ENCODE peak calls at places on chromosome 11, in eight cellular contexts. One of them, this sample, is unnamed.

GRCh38 chr11:90845126-90845525 is 622.3 kb upstream of the CHORDC1 start:
- DNase-seq in colonic mucosa: no peak
- DNase-seq in IMR-90: no peak
- DNase-seq in neuronal stem cell: no peak
- DNase-seq in HCT116: no peak
- DNase-seq in PC-3: peak; percentile 36
- DNase-seq in HepG2: no peak
- DNase-seq in keratinocyte: no peak
- DNase-seq in this sample: no peak

GRCh38 chr11:111819161-111820058 is 52.0 kb downstream of the ALG9 start:
- DNase-seq in colonic mucosa: peak; percentile 27
- DNase-seq in IMR-90: peak; percentile 82
- DNase-seq in neuronal stem cell: no peak
- DNase-seq in HCT116: no peak
- DNase-seq in PC-3: no peak
- DNase-seq in HepG2: no peak
- DNase-seq in keratinocyte: no peak
- DNase-seq in this sample: no peak

GRCh38 chr11:95150977-95151684 is 61.5 kb downstream of the ENDOD1 start:
- DNase-seq in colonic mucosa: peak; percentile 94
- DNase-seq in IMR-90: peak; percentile 78
- DNase-seq in neuronal stem cell: peak; percentile 84
- DNase-seq in HCT116: peak; percentile 92
- DNase-seq in PC-3: peak; percentile 98
- DNase-seq in HepG2: peak; percentile 78
- DNase-seq in keratinocyte: peak; percentile 46
- DNase-seq in this sample: peak; percentile 97

GRCh38 chr11:5937868-5938602 is 4.0 kb upstream of the OR56A3 start:
- DNase-seq in colonic mucosa: no peak
- DNase-seq in IMR-90: no peak
- DNase-seq in neuronal stem cell: no peak
- DNase-seq in HCT116: no peak
- DNase-seq in PC-3: no peak
- DNase-seq in HepG2: no peak
- DNase-seq in keratinocyte: no peak
- DNase-seq in this sample: no peak

GRCh38 chr11:113615773-113616172 is 90.3 kb downstream of the TMPRSS5 start:
- DNase-seq in colonic mucosa: no peak
- DNase-seq in IMR-90: peak; percentile 43
- DNase-seq in neuronal stem cell: no peak
- DNase-seq in HCT116: no peak
- DNase-seq in PC-3: no peak
- DNase-seq in HepG2: no peak
- DNase-seq in keratinocyte: no peak
- DNase-seq in this sample: no peak

GRCh38 chr11:106021181-106021966 is 666 bp downstream of the MSANTD4 start:
- DNase-seq in colonic mucosa: no peak
- DNase-seq in IMR-90: peak; percentile 56
- DNase-seq in neuronal stem cell: no peak
- DNase-seq in HCT116: no peak
- DNase-seq in PC-3: peak; percentile 59
- DNase-seq in HepG2: peak; percentile 10
- DNase-seq in keratinocyte: no peak
- DNase-seq in this sample: no peak

GRCh38 chr11:60753309-60753708 is 3.4 kb upstream of the MS4A15 start:
- DNase-seq in colonic mucosa: no peak
- DNase-seq in IMR-90: no peak
- DNase-seq in neuronal stem cell: no peak
- DNase-seq in HCT116: no peak
- DNase-seq in PC-3: no peak
- DNase-seq in HepG2: no peak
- DNase-seq in keratinocyte: no peak
- DNase-seq in this sample: no peak

GRCh38 chr11:69080361-69080973 is 31.7 kb downstream of the TPCN2 start:
- DNase-seq in colonic mucosa: no peak
- DNase-seq in IMR-90: peak; percentile 25
- DNase-seq in neuronal stem cell: no peak
- DNase-seq in HCT116: no peak
- DNase-seq in PC-3: peak; percentile 93
- DNase-seq in HepG2: no peak
- DNase-seq in keratinocyte: no peak
- DNase-seq in this sample: no peak

GRCh38 chr11:10287766-10288165 is 6.3 kb downstream of the SBF2 start:
- DNase-seq in colonic mucosa: no peak
- DNase-seq in IMR-90: no peak
- DNase-seq in neuronal stem cell: no peak
- DNase-seq in HCT116: no peak
- DNase-seq in PC-3: no peak
- DNase-seq in HepG2: no peak
- DNase-seq in keratinocyte: no peak
- DNase-seq in this sample: no peak

GRCh38 chr11:110859240-110859835 is 147.1 kb upstream of the ARHGAP20 start:
- DNase-seq in colonic mucosa: no peak
- DNase-seq in IMR-90: no peak
- DNase-seq in neuronal stem cell: no peak
- DNase-seq in HCT116: no peak
- DNase-seq in PC-3: no peak
- DNase-seq in HepG2: no peak
- DNase-seq in keratinocyte: no peak
- DNase-seq in this sample: no peak

GRCh38 chr11:44670814-44671213 is 55.9 kb upstream of the TSPAN18 start:
- DNase-seq in colonic mucosa: no peak
- DNase-seq in IMR-90: no peak
- DNase-seq in neuronal stem cell: no peak
- DNase-seq in HCT116: no peak
- DNase-seq in PC-3: no peak
- DNase-seq in HepG2: no peak
- DNase-seq in keratinocyte: no peak
- DNase-seq in this sample: no peak
- H3K9ac ChIP-seq in colonic mucosa: no peak overlapping the region
- H3K9ac ChIP-seq in IMR-90: no peak overlapping the region
- H3K9ac ChIP-seq in neuronal stem cell: no peak overlapping the region
- H3K9ac ChIP-seq in HCT116: no peak overlapping the region
- H3K9ac ChIP-seq in PC-3: no peak overlapping the region
- H3K9ac ChIP-seq in HepG2: no peak overlapping the region
- H3K9ac ChIP-seq in keratinocyte: no peak overlapping the region
- H3K9ac ChIP-seq in this sample: no peak overlapping the region

GRCh38 chr11:64249038-64249437 is 2.3 kb upstream of the PLCB3 start:
- DNase-seq in colonic mucosa: no peak
- DNase-seq in IMR-90: no peak
- DNase-seq in neuronal stem cell: no peak
- DNase-seq in HCT116: no peak
- DNase-seq in PC-3: no peak
- DNase-seq in HepG2: no peak
- DNase-seq in keratinocyte: no peak
- DNase-seq in this sample: no peak
- H3K9ac ChIP-seq in colonic mucosa: no peak overlapping the region
- H3K9ac ChIP-seq in IMR-90: no peak overlapping the region
- H3K9ac ChIP-seq in neuronal stem cell: no peak overlapping the region
- H3K9ac ChIP-seq in HCT116: no peak overlapping the region
- H3K9ac ChIP-seq in PC-3: no peak overlapping the region
- H3K9ac ChIP-seq in HepG2: no peak overlapping the region
- H3K9ac ChIP-seq in keratinocyte: no peak overlapping the region
- H3K9ac ChIP-seq in this sample: no peak overlapping the region

GRCh38 chr11:96161271-96162089 is 181.5 kb downstream of the MAML2 start:
- DNase-seq in colonic mucosa: no peak
- DNase-seq in IMR-90: peak; percentile 68
- DNase-seq in neuronal stem cell: no peak
- DNase-seq in HCT116: no peak
- DNase-seq in PC-3: peak; percentile 58
- DNase-seq in HepG2: no peak
- DNase-seq in keratinocyte: no peak
- DNase-seq in this sample: no peak
- H3K9ac ChIP-seq in colonic mucosa: no peak overlapping the region
- H3K9ac ChIP-seq in IMR-90: peak overlapping the region; percentile 58
- H3K9ac ChIP-seq in neuronal stem cell: no peak overlapping the region
- H3K9ac ChIP-seq in HCT116: no peak overlapping the region
- H3K9ac ChIP-seq in PC-3: peak overlapping the region; percentile 38
- H3K9ac ChIP-seq in HepG2: no peak overlapping the region
- H3K9ac ChIP-seq in keratinocyte: no peak overlapping the region
- H3K9ac ChIP-seq in this sample: no peak overlapping the region

GRCh38 chr11:47183969-47184368 is 2.3 kb downstream of the PACSIN3 start:
- DNase-seq in colonic mucosa: no peak
- DNase-seq in IMR-90: no peak
- DNase-seq in neuronal stem cell: no peak
- DNase-seq in HCT116: no peak
- DNase-seq in PC-3: no peak
- DNase-seq in HepG2: no peak
- DNase-seq in keratinocyte: no peak
- DNase-seq in this sample: no peak
- H3K9ac ChIP-seq in colonic mucosa: no peak overlapping the region
- H3K9ac ChIP-seq in IMR-90: no peak overlapping the region
- H3K9ac ChIP-seq in neuronal stem cell: peak overlapping the region; percentile 30
- H3K9ac ChIP-seq in HCT116: no peak overlapping the region
- H3K9ac ChIP-seq in PC-3: no peak overlapping the region
- H3K9ac ChIP-seq in HepG2: peak overlapping the region; percentile 94
- H3K9ac ChIP-seq in keratinocyte: no peak overlapping the region
- H3K9ac ChIP-seq in this sample: no peak overlapping the region

GRCh38 chr11:62622476-62622875 is 690 bp upstream of the B3GAT3 start:
- DNase-seq in colonic mucosa: no peak
- DNase-seq in IMR-90: no peak
- DNase-seq in neuronal stem cell: no peak
- DNase-seq in HCT116: no peak
- DNase-seq in PC-3: no peak
- DNase-seq in HepG2: no peak
- DNase-seq in keratinocyte: no peak
- DNase-seq in this sample: peak; percentile 28
- H3K9ac ChIP-seq in colonic mucosa: no peak overlapping the region
- H3K9ac ChIP-seq in IMR-90: no peak overlapping the region
- H3K9ac ChIP-seq in neuronal stem cell: no peak overlapping the region
- H3K9ac ChIP-seq in HCT116: peak overlapping the region; percentile 46
- H3K9ac ChIP-seq in PC-3: peak overlapping the region; percentile 41
- H3K9ac ChIP-seq in HepG2: peak overlapping the region; percentile 44
- H3K9ac ChIP-seq in keratinocyte: peak overlapping the region; percentile 85
- H3K9ac ChIP-seq in this sample: no peak overlapping the region

GRCh38 chr11:12408156-12408770 is 30.9 kb downstream of the PARVA start:
- DNase-seq in colonic mucosa: no peak
- DNase-seq in IMR-90: no peak
- DNase-seq in neuronal stem cell: no peak
- DNase-seq in HCT116: no peak
- DNase-seq in PC-3: no peak
- DNase-seq in HepG2: no peak
- DNase-seq in keratinocyte: no peak
- DNase-seq in this sample: no peak
- H3K9ac ChIP-seq in colonic mucosa: no peak overlapping the region
- H3K9ac ChIP-seq in IMR-90: no peak overlapping the region
- H3K9ac ChIP-seq in neuronal stem cell: no peak overlapping the region
- H3K9ac ChIP-seq in HCT116: no peak overlapping the region
- H3K9ac ChIP-seq in PC-3: no peak overlapping the region
- H3K9ac ChIP-seq in HepG2: no peak overlapping the region
- H3K9ac ChIP-seq in keratinocyte: no peak overlapping the region
- H3K9ac ChIP-seq in this sample: no peak overlapping the region

GRCh38 chr11:63670077-63670737 is 969 bp downstream of the ATL3 start:
- DNase-seq in colonic mucosa: no peak
- DNase-seq in IMR-90: peak; percentile 45
- DNase-seq in neuronal stem cell: no peak
- DNase-seq in HCT116: no peak
- DNase-seq in PC-3: peak; percentile 42
- DNase-seq in HepG2: no peak
- DNase-seq in keratinocyte: no peak
- DNase-seq in this sample: no peak
- H3K9ac ChIP-seq in colonic mucosa: peak overlapping the region; percentile 77
- H3K9ac ChIP-seq in IMR-90: peak overlapping the region; percentile 93
- H3K9ac ChIP-seq in neuronal stem cell: no peak overlapping the region
- H3K9ac ChIP-seq in HCT116: peak overlapping the region; percentile 76
- H3K9ac ChIP-seq in PC-3: peak overlapping the region; percentile 88
- H3K9ac ChIP-seq in HepG2: no peak overlapping the region
- H3K9ac ChIP-seq in keratinocyte: peak overlapping the region; percentile 71
- H3K9ac ChIP-seq in this sample: no peak overlapping the region

DNA sequence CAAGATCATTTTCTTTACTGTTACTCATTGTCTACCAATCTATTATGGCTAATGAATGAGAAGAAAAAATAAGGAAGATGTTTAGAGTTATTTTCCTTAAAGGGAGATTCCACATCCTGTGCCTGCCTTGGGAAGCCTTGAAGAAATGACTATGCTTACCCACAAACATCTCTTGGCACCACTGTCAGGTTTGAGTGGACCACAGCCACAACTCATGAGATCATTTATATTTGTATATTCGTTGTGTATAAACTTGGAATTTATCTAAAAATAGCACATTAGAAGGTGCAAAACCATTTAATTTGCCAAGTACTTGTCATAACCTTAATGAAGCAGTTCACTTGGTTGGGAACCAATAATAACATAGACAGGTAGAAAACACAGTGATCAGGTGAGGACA is 740.8 kb downstream of the DLG2 start:
- DNase-seq in colonic mucosa: no peak
- DNase-seq in IMR-90: peak; percentile 40
- DNase-seq in neuronal stem cell: no peak
- DNase-seq in HCT116: no peak
- DNase-seq in PC-3: no peak
- DNase-seq in HepG2: no peak
- DNase-seq in keratinocyte: no peak
- DNase-seq in this sample: no peak
- H3K9ac ChIP-seq in colonic mucosa: no peak overlapping the region
- H3K9ac ChIP-seq in IMR-90: no peak overlapping the region
- H3K9ac ChIP-seq in neuronal stem cell: no peak overlapping the region
- H3K9ac ChIP-seq in HCT116: no peak overlapping the region
- H3K9ac ChIP-seq in PC-3: no peak overlapping the region
- H3K9ac ChIP-seq in HepG2: no peak overlapping the region
- H3K9ac ChIP-seq in keratinocyte: no peak overlapping the region
- H3K9ac ChIP-seq in this sample: no peak overlapping the region

GRCh38 chr11:123434262-123434661 is 4.2 kb downstream of the GRAMD1B start:
- DNase-seq in colonic mucosa: no peak
- DNase-seq in IMR-90: peak; percentile 22
- DNase-seq in neuronal stem cell: no peak
- DNase-seq in HCT116: peak; percentile 43
- DNase-seq in PC-3: peak; percentile 51
- DNase-seq in HepG2: no peak
- DNase-seq in keratinocyte: no peak
- DNase-seq in this sample: peak; percentile 41

GRCh38 chr11:123429851-123430735 is at the start of gene GRAMD1B:
- DNase-seq in colonic mucosa: peak; percentile 38
- DNase-seq in IMR-90: peak; percentile 90
- DNase-seq in neuronal stem cell: peak; percentile 69
- DNase-seq in HCT116: no peak
- DNase-seq in PC-3: peak; percentile 81
- DNase-seq in HepG2: no peak
- DNase-seq in keratinocyte: no peak
- DNase-seq in this sample: peak; percentile 95

GRCh38 chr11:123430736-123431356 is 777 bp downstream of the GRAMD1B start:
- DNase-seq in colonic mucosa: peak; percentile 59
- DNase-seq in IMR-90: peak; percentile 51
- DNase-seq in neuronal stem cell: peak; percentile 24
- DNase-seq in HCT116: no peak
- DNase-seq in PC-3: peak; percentile 72
- DNase-seq in HepG2: no peak
- DNase-seq in keratinocyte: no peak
- DNase-seq in this sample: peak; percentile 70

GRCh38 chr11:123429336-123429735 is 733 bp upstream of the GRAMD1B start:
- DNase-seq in colonic mucosa: no peak
- DNase-seq in IMR-90: peak; percentile 86
- DNase-seq in neuronal stem cell: no peak
- DNase-seq in HCT116: no peak
- DNase-seq in PC-3: peak; percentile 69
- DNase-seq in HepG2: no peak
- DNase-seq in keratinocyte: no peak
- DNase-seq in this sample: no peak

DNA sequence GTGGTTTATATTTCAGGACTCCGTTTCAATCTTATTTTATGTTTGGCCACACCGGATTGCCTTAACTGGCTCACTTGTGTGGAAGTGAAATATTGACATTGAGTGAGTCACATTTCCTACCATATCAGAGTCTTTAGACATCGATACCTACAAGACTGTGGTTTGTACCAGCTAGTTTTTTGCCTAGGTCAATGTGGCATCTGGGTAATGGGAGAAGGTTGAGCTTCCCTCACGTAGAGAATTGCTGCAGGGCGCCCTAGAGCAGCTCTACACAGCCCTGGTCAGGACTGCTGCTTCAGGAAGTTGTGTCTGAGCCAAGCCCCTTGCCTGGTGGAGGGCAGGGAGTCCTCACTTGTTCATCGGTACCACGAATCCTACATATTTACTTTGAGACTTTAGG is 1.6 kb downstream of the GRAMD1B start:
- DNase-seq in colonic mucosa: no peak
- DNase-seq in IMR-90: peak; percentile 23
- DNase-seq in neuronal stem cell: no peak
- DNase-seq in HCT116: no peak
- DNase-seq in PC-3: peak; percentile 86
- DNase-seq in HepG2: no peak
- DNase-seq in keratinocyte: no peak
- DNase-seq in this sample: no peak
- H3K9ac ChIP-seq in colonic mucosa: no peak overlapping the region
- H3K9ac ChIP-seq in IMR-90: peak overlapping the region; percentile 65
- H3K9ac ChIP-seq in neuronal stem cell: no peak overlapping the region
- H3K9ac ChIP-seq in HCT116: no peak overlapping the region
- H3K9ac ChIP-seq in PC-3: peak overlapping the region; percentile 98
- H3K9ac ChIP-seq in HepG2: no peak overlapping the region
- H3K9ac ChIP-seq in keratinocyte: no peak overlapping the region
- H3K9ac ChIP-seq in this sample: no peak overlapping the region

This sample was measured in neural progenitor cell.